ENCODE peak calls at places on chromosome 19, in eight cellular contexts. M is GM12878, U is PC-3, C is HepG2, T is GM23248, G is neural progenitor cell, B is IMR-90, N is MM.1S. A is an unnamed sample.
A peak's percentile ranks its signal among the peaks of the same experiment; 100 is the strongest.

GRCh38 chr19:16922592-16922934 is 33.8 kb downstream of the F2RL3 start:
- DNase-seq in M (no peak), U (no peak), C (no peak), T (no peak), G (no peak), B (no peak), N (no peak), A (no peak)

GRCh38 chr19:2221918-2222317 is 14.2 kb downstream of the PLEKHJ1 start:
- DNase-seq in M (no peak), U (no peak), C (no peak), T (no peak), G (no peak), B (no peak), N (no peak), A (no peak)

GRCh38 chr19:19540707-19541515 is 2.8 kb downstream of the CILP2 start:
- DNase-seq in M (no peak), U (peak; percentile 93), C (no peak), T (peak; percentile 65), G (peak; percentile 76), B (no peak), N (no peak), A (peak; percentile 97)

GRCh38 chr19:55503447-55504251 is 15.4 kb downstream of the SSC5D start:
- DNase-seq in M (peak; percentile 80), U (peak; percentile 84), C (peak; percentile 64), T (peak; percentile 93), G (peak; percentile 97), B (peak; percentile 90), N (peak; percentile 88), A (peak; percentile 100)

GRCh38 chr19:50322931-50323781 is 6.0 kb downstream of the KCNC3 start:
- DNase-seq in M (no peak), U (no peak), C (no peak), T (no peak), G (no peak), B (no peak), N (no peak), A (peak; percentile 57)

GRCh38 chr19:402786-403185 is 6.2 kb downstream of the C2CD4C start:
- DNase-seq in M (no peak), U (no peak), C (no peak), T (no peak), G (no peak), B (no peak), N (no peak), A (peak; percentile 55)

GRCh38 chr19:1766800-1767352 is 13.6 kb downstream of the ONECUT3 start:
- DNase-seq in M (no peak), U (no peak), C (no peak), T (no peak), G (no peak), B (no peak), N (no peak), A (no peak)

GRCh38 chr19:2394669-2395292 is 32.6 kb downstream of the TIMM13 start:
- DNase-seq in M (peak; percentile 38), U (no peak), C (peak; percentile 76), T (no peak), G (no peak), B (no peak), N (peak; percentile 92), A (peak; percentile 64)

GRCh38 chr19:48390188-48391099 is 907 bp downstream of the KDELR1 start:
- DNase-seq in M (no peak), U (no peak), C (peak; percentile 44), T (peak; percentile 84), G (peak; percentile 83), B (peak; percentile 49), N (peak; percentile 57), A (peak; percentile 96)

GRCh38 chr19:50667759-50668231 is 18.6 kb downstream of the C19orf81 start:
- DNase-seq in M (no peak), U (no peak), C (no peak), T (no peak), G (no peak), B (no peak), N (no peak), A (no peak)

GRCh38 chr19:5397804-5398692 is 57.2 kb upstream of the ZNRF4 start:
- DNase-seq in M (no peak), U (peak; percentile 37), C (peak; percentile 16), T (peak; percentile 55), G (peak; percentile 96), B (no peak), N (no peak), A (no peak)

GRCh38 chr19:33217881-33218280 is 7.8 kb downstream of the SLC7A10 start:
- DNase-seq in M (no peak), U (no peak), C (no peak), T (no peak), G (peak; percentile 36), B (no peak), N (no peak), A (no peak)

GRCh38 chr19:48385461-48386087 is 5.8 kb downstream of the KDELR1 start:
- DNase-seq in M (no peak), U (no peak), C (no peak), T (no peak), G (no peak), B (no peak), N (peak; percentile 95), A (no peak)

GRCh38 chr19:17794731-17795494 is at the start of gene B3GNT3:
- DNase-seq in M (no peak), U (peak; percentile 94), C (peak; percentile 46), T (peak; percentile 37), G (peak; percentile 44), B (no peak), N (no peak), A (peak; percentile 59)

GRCh38 chr19:289651-290538 is 1.3 kb downstream of the PLPP2 start:
- DNase-seq in M (no peak), U (no peak), C (peak; percentile 42), T (peak; percentile 81), G (no peak), B (peak; percentile 25), N (peak; percentile 33), A (peak; percentile 88)

GRCh38 chr19:45305421-45305820 is 17.3 kb downstream of the CKM start:
- DNase-seq in M (no peak), U (no peak), C (peak; percentile 20), T (no peak), G (no peak), B (no peak), N (no peak), A (no peak)

DNA sequence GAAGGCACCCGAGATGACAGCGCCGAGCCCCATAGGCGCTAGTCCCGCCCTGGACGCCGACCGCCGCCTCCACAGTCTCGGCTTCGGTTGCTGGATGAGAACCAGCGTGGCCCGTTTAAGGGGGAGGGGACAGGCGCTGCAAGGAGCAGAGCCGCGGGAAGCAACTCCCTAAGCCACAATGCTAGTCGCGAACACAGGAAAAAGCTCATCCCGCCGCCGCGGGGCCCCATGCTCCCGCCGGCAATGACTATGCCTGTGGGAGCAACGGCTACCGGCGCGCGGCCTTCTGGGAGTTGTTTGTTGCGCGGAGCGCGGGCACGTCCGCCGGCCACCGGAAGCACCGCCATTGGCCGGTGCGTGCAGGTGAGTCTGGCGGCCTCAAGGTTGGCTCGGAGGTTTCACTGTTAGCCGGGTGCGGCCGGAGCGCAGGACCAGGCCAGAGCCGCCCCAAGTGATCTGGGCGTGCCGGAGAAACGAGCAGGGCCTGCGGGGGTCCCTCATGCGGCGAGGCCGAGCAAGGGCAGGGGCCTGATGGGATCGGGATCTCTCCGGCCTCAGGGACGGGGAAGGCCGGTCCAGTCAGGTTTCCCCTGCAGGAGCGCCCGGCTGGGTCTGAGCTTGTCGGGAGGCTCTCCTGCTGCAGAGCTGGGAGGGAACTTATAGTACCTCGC is at the start of gene ZNF544:
- DNase-seq in M (peak; percentile 9), U (peak; percentile 80), C (peak; percentile 45), T (peak; percentile 91), G (peak; percentile 82), B (peak; percentile 64), N (peak; percentile 18), A (peak; percentile 96)
- H3K27ac ChIP-seq in M (peak within 1 kb of the TSS; percentile 88), U (peak within 1 kb of the TSS; percentile 69), C (peak within 1 kb of the TSS; percentile 75), T (peak within 1 kb of the TSS; percentile 62), G (peak within 1 kb of the TSS; percentile 81), B (peak within 1 kb of the TSS; percentile 76), N (no peak within 1 kb of the TSS), A (peak within 1 kb of the TSS; percentile 66)

DNA sequence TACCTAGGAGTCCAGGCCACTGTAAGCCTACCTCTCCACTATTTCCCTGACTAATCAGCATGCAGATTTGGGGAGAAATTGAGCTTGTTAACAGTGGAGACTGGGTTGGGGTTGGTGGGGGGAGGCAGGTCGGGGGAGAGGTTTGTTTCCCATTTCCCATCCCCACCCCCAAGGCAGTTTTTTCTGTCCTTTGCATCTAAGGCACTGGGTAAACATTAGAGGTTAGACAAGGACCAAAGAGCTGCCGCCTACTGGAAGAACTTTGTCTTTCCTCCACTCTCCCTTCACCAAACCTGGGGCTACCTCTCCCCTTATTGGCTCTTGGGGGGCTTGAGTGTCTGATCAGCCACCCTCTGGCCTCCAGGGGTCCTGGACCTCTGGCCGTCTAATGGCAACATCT is 953 bp downstream of the KCNN4 start:
- DNase-seq in M (no peak), U (peak; percentile 33), C (no peak), T (no peak), G (no peak), B (no peak), N (no peak), A (peak; percentile 73)
- H3K4me1 ChIP-seq in M (peaks cover 69% of the 10 kb centered on the region), U (peaks cover 50% of the 10 kb centered on the region), C (peaks cover 36% of the 10 kb centered on the region), T (peaks cover 37% of the 10 kb centered on the region), G (peaks cover 8% of the 10 kb centered on the region), B (peaks cover 9% of the 10 kb centered on the region), N (peaks cover 21% of the 10 kb centered on the region), A (peaks cover 40% of the 10 kb centered on the region)

GRCh38 chr19:15452111-15453047 is 2.6 kb upstream of the WIZ start:
- DNase-seq in M (no peak), U (peak; percentile 82), C (peak; percentile 69), T (peak; percentile 88), G (peak; percentile 96), B (peak; percentile 58), N (no peak), A (peak; percentile 100)

GRCh38 chr19:15448778-15449619 is 757 bp downstream of the WIZ start:
- DNase-seq in M (no peak), U (no peak), C (no peak), T (peak; percentile 46), G (peak; percentile 42), B (no peak), N (no peak), A (peak; percentile 95)

GRCh38 chr19:15448014-15448777 is 1.6 kb downstream of the WIZ start:
- DNase-seq in M (no peak), U (no peak), C (no peak), T (no peak), G (no peak), B (no peak), N (no peak), A (no peak)

GRCh38 chr19:15449620-15450527 is at the start of gene WIZ:
- DNase-seq in M (no peak), U (peak; percentile 72), C (peak; percentile 35), T (peak; percentile 87), G (peak; percentile 92), B (peak; percentile 55), N (peak; percentile 61), A (peak; percentile 100)

GRCh38 chr19:15450528-15450890 is 753 bp upstream of the WIZ start:
- DNase-seq in M (no peak), U (no peak), C (no peak), T (no peak), G (no peak), B (no peak), N (no peak), A (no peak)
- H3K4me2 ChIP-seq in M (no peak overlapping the region), U (no peak overlapping the region), C (peak overlapping the region; percentile 80), T (no peak overlapping the region), G (peak overlapping the region; percentile 31), B (no peak overlapping the region), N (no peak overlapping the region), A (no peak overlapping the region)

GRCh38 chr19:12247644-12248222 is 47.0 kb downstream of the ZNF44 start:
- DNase-seq in M (no peak), U (no peak), C (no peak), T (peak; percentile 4), G (no peak), B (no peak), N (no peak), A (no peak)
- H3K27ac ChIP-seq in M (no peak overlapping the region), U (no peak overlapping the region), C (no peak overlapping the region), T (no peak overlapping the region), G (no peak overlapping the region), B (no peak overlapping the region), N (no peak overlapping the region), A (no peak overlapping the region)

A was measured in osteoblast.